ENCODE peak calls at places on chromosomes 11 and 22, in nine cellular contexts. One of them, this sample, is unnamed.

GRCh38 chr11:94132152-94132558 is 3.5 kb downstream of the PANX1 start:
- DNase-seq in dorsolateral prefrontal cortex: no peak
- DNase-seq in neural progenitor cell: no peak
- DNase-seq in esophagus squamous epithelium: no peak
- DNase-seq in upper lobe of right lung: no peak
- DNase-seq in brain microvascular endothelial cell: peak; percentile 83
- DNase-seq in stomach: no peak
- DNase-seq in A549: no peak
- DNase-seq in IMR-90: peak; percentile 94
- DNase-seq in this sample: peak; percentile 85

GRCh38 chr22:50688448-50688847 is 15.8 kb downstream of the SHANK3 start:
- DNase-seq in dorsolateral prefrontal cortex: no peak
- DNase-seq in neural progenitor cell: no peak
- DNase-seq in esophagus squamous epithelium: no peak
- DNase-seq in upper lobe of right lung: peak; percentile 52
- DNase-seq in brain microvascular endothelial cell: no peak
- DNase-seq in stomach: peak; percentile 16
- DNase-seq in A549: no peak
- DNase-seq in IMR-90: no peak
- DNase-seq in this sample: no peak

GRCh38 chr11:47446833-47447232 is 2.1 kb downstream of the RAPSN start:
- DNase-seq in dorsolateral prefrontal cortex: no peak
- DNase-seq in neural progenitor cell: no peak
- DNase-seq in esophagus squamous epithelium: no peak
- DNase-seq in upper lobe of right lung: no peak
- DNase-seq in brain microvascular endothelial cell: no peak
- DNase-seq in stomach: no peak
- DNase-seq in A549: no peak
- DNase-seq in IMR-90: no peak
- DNase-seq in this sample: no peak

GRCh38 chr11:299951-300735 is 817 bp upstream of the IFITM5 start:
- DNase-seq in dorsolateral prefrontal cortex: no peak
- DNase-seq in neural progenitor cell: peak; percentile 78
- DNase-seq in esophagus squamous epithelium: no peak
- DNase-seq in upper lobe of right lung: peak; percentile 61
- DNase-seq in brain microvascular endothelial cell: no peak
- DNase-seq in stomach: no peak
- DNase-seq in A549: no peak
- DNase-seq in IMR-90: peak; percentile 28
- DNase-seq in this sample: peak; percentile 68

GRCh38 chr22:44524806-44525205 is 26.8 kb upstream of the RTL6 start:
- DNase-seq in dorsolateral prefrontal cortex: no peak
- DNase-seq in neural progenitor cell: no peak
- DNase-seq in esophagus squamous epithelium: no peak
- DNase-seq in upper lobe of right lung: no peak
- DNase-seq in brain microvascular endothelial cell: no peak
- DNase-seq in stomach: no peak
- DNase-seq in A549: no peak
- DNase-seq in IMR-90: no peak
- DNase-seq in this sample: peak; percentile 25

GRCh38 chr11:33160147-33160546 is 1.1 kb downstream of the CSTF3 start:
- DNase-seq in dorsolateral prefrontal cortex: no peak
- DNase-seq in neural progenitor cell: peak; percentile 16
- DNase-seq in esophagus squamous epithelium: no peak
- DNase-seq in upper lobe of right lung: no peak
- DNase-seq in brain microvascular endothelial cell: peak; percentile 38
- DNase-seq in stomach: no peak
- DNase-seq in A549: no peak
- DNase-seq in IMR-90: peak; percentile 62
- DNase-seq in this sample: peak; percentile 51

GRCh38 chr11:58503361-58503856 is 4.5 kb downstream of the OR5B21 start:
- DNase-seq in dorsolateral prefrontal cortex: no peak
- DNase-seq in neural progenitor cell: no peak
- DNase-seq in esophagus squamous epithelium: no peak
- DNase-seq in upper lobe of right lung: no peak
- DNase-seq in brain microvascular endothelial cell: no peak
- DNase-seq in stomach: no peak
- DNase-seq in A549: no peak
- DNase-seq in IMR-90: peak; percentile 61
- DNase-seq in this sample: no peak

GRCh38 chr11:80155412-80156017 is 714.7 kb upstream of the TENM4 start:
- DNase-seq in dorsolateral prefrontal cortex: no peak
- DNase-seq in neural progenitor cell: peak; percentile 65
- DNase-seq in esophagus squamous epithelium: no peak
- DNase-seq in upper lobe of right lung: no peak
- DNase-seq in brain microvascular endothelial cell: peak; percentile 40
- DNase-seq in stomach: no peak
- DNase-seq in A549: peak; percentile 1
- DNase-seq in IMR-90: peak; percentile 37
- DNase-seq in this sample: peak; percentile 40

GRCh38 chr11:76810151-76810853 is 27.1 kb downstream of the TSKU start:
- DNase-seq in dorsolateral prefrontal cortex: no peak
- DNase-seq in neural progenitor cell: no peak
- DNase-seq in esophagus squamous epithelium: no peak
- DNase-seq in upper lobe of right lung: no peak
- DNase-seq in brain microvascular endothelial cell: peak; percentile 51
- DNase-seq in stomach: no peak
- DNase-seq in A549: no peak
- DNase-seq in IMR-90: no peak
- DNase-seq in this sample: peak; percentile 61

GRCh38 chr11:17015639-17016125 is 1.5 kb upstream of the PLEKHA7 start:
- DNase-seq in dorsolateral prefrontal cortex: no peak
- DNase-seq in neural progenitor cell: no peak
- DNase-seq in esophagus squamous epithelium: no peak
- DNase-seq in upper lobe of right lung: no peak
- DNase-seq in brain microvascular endothelial cell: no peak
- DNase-seq in stomach: no peak
- DNase-seq in A549: no peak
- DNase-seq in IMR-90: peak; percentile 10
- DNase-seq in this sample: no peak

GRCh38 chr11:115765803-115766239 is 261.6 kb upstream of the CADM1 start:
- DNase-seq in dorsolateral prefrontal cortex: no peak
- DNase-seq in neural progenitor cell: no peak
- DNase-seq in esophagus squamous epithelium: no peak
- DNase-seq in upper lobe of right lung: no peak
- DNase-seq in brain microvascular endothelial cell: no peak
- DNase-seq in stomach: no peak
- DNase-seq in A549: no peak
- DNase-seq in IMR-90: peak; percentile 81
- DNase-seq in this sample: no peak

GRCh38 chr11:126317681-126318641 is 14.1 kb downstream of the DCPS start:
- DNase-seq in dorsolateral prefrontal cortex: peak; percentile 49
- DNase-seq in neural progenitor cell: no peak
- DNase-seq in esophagus squamous epithelium: no peak
- DNase-seq in upper lobe of right lung: peak; percentile 71
- DNase-seq in brain microvascular endothelial cell: peak; percentile 68
- DNase-seq in stomach: no peak
- DNase-seq in A549: no peak
- DNase-seq in IMR-90: peak; percentile 83
- DNase-seq in this sample: peak; percentile 90

GRCh38 chr11:29161216-29161615 is 855.6 kb downstream of the KCNA4 start:
- DNase-seq in dorsolateral prefrontal cortex: no peak
- DNase-seq in neural progenitor cell: no peak
- DNase-seq in esophagus squamous epithelium: no peak
- DNase-seq in upper lobe of right lung: no peak
- DNase-seq in brain microvascular endothelial cell: no peak
- DNase-seq in stomach: no peak
- DNase-seq in A549: no peak
- DNase-seq in IMR-90: peak; percentile 43
- DNase-seq in this sample: peak; percentile 35

GRCh38 chr11:29162490-29162889 is 854.3 kb downstream of the KCNA4 start:
- DNase-seq in dorsolateral prefrontal cortex: no peak
- DNase-seq in neural progenitor cell: no peak
- DNase-seq in esophagus squamous epithelium: no peak
- DNase-seq in upper lobe of right lung: no peak
- DNase-seq in brain microvascular endothelial cell: no peak
- DNase-seq in stomach: no peak
- DNase-seq in A549: no peak
- DNase-seq in IMR-90: no peak
- DNase-seq in this sample: peak; percentile 29

GRCh38 chr11:29159552-29160465 is 857.0 kb downstream of the KCNA4 start:
- DNase-seq in dorsolateral prefrontal cortex: peak; percentile 29
- DNase-seq in neural progenitor cell: peak; percentile 82
- DNase-seq in esophagus squamous epithelium: no peak
- DNase-seq in upper lobe of right lung: no peak
- DNase-seq in brain microvascular endothelial cell: peak; percentile 86
- DNase-seq in stomach: peak; percentile 34
- DNase-seq in A549: peak; percentile 28
- DNase-seq in IMR-90: peak; percentile 90
- DNase-seq in this sample: peak; percentile 87
- TF ChIP-seq CTCF in dorsolateral prefrontal cortex: peak; percentile 28
- TF ChIP-seq CTCF in neural progenitor cell: peak; percentile 75
- TF ChIP-seq CTCF in esophagus squamous epithelium: peak; percentile 45
- TF ChIP-seq CTCF in upper lobe of right lung: peak; percentile 60
- TF ChIP-seq CTCF in brain microvascular endothelial cell: peak; percentile 87
- TF ChIP-seq CTCF in stomach: peak; percentile 37
- TF ChIP-seq CTCF in A549: peak; percentile 46
- TF ChIP-seq CTCF in IMR-90: peak; percentile 85
- TF ChIP-seq CTCF in this sample: peak; percentile 85

GRCh38 chr22:23399367-23400285 is 180.5 kb downstream of the IGLL1 start:
- DNase-seq in dorsolateral prefrontal cortex: no peak
- DNase-seq in neural progenitor cell: no peak
- DNase-seq in esophagus squamous epithelium: no peak
- DNase-seq in upper lobe of right lung: peak; percentile 64
- DNase-seq in brain microvascular endothelial cell: no peak
- DNase-seq in stomach: no peak
- DNase-seq in A549: no peak
- DNase-seq in IMR-90: no peak
- DNase-seq in this sample: no peak
- H3K4me3 ChIP-seq in dorsolateral prefrontal cortex: no peak overlapping the region
- H3K4me3 ChIP-seq in neural progenitor cell: no peak overlapping the region
- H3K4me3 ChIP-seq in esophagus squamous epithelium: no peak overlapping the region
- H3K4me3 ChIP-seq in upper lobe of right lung: no peak overlapping the region
- H3K4me3 ChIP-seq in brain microvascular endothelial cell: no peak overlapping the region
- H3K4me3 ChIP-seq in stomach: no peak overlapping the region
- H3K4me3 ChIP-seq in A549: no peak overlapping the region
- H3K4me3 ChIP-seq in IMR-90: no peak overlapping the region
- H3K4me3 ChIP-seq in this sample: no peak overlapping the region

GRCh38 chr11:70225629-70226582 is 22.8 kb downstream of the FADD start:
- DNase-seq in dorsolateral prefrontal cortex: no peak
- DNase-seq in neural progenitor cell: no peak
- DNase-seq in esophagus squamous epithelium: no peak
- DNase-seq in upper lobe of right lung: no peak
- DNase-seq in brain microvascular endothelial cell: no peak
- DNase-seq in stomach: peak; percentile 77
- DNase-seq in A549: no peak
- DNase-seq in IMR-90: no peak
- DNase-seq in this sample: peak; percentile 47

GRCh38 chr11:70230151-70230839 is 27.2 kb downstream of the FADD start:
- DNase-seq in dorsolateral prefrontal cortex: no peak
- DNase-seq in neural progenitor cell: no peak
- DNase-seq in esophagus squamous epithelium: no peak
- DNase-seq in upper lobe of right lung: no peak
- DNase-seq in brain microvascular endothelial cell: no peak
- DNase-seq in stomach: no peak
- DNase-seq in A549: no peak
- DNase-seq in IMR-90: no peak
- DNase-seq in this sample: peak; percentile 27

GRCh38 chr11:70230840-70231710 is 28.0 kb downstream of the FADD start:
- DNase-seq in dorsolateral prefrontal cortex: no peak
- DNase-seq in neural progenitor cell: no peak
- DNase-seq in esophagus squamous epithelium: no peak
- DNase-seq in upper lobe of right lung: no peak
- DNase-seq in brain microvascular endothelial cell: no peak
- DNase-seq in stomach: no peak
- DNase-seq in A549: no peak
- DNase-seq in IMR-90: no peak
- DNase-seq in this sample: no peak

GRCh38 chr11:70229737-70230136 is 26.6 kb downstream of the FADD start:
- DNase-seq in dorsolateral prefrontal cortex: no peak
- DNase-seq in neural progenitor cell: no peak
- DNase-seq in esophagus squamous epithelium: no peak
- DNase-seq in upper lobe of right lung: no peak
- DNase-seq in brain microvascular endothelial cell: no peak
- DNase-seq in stomach: no peak
- DNase-seq in A549: no peak
- DNase-seq in IMR-90: no peak
- DNase-seq in this sample: no peak

DNA sequence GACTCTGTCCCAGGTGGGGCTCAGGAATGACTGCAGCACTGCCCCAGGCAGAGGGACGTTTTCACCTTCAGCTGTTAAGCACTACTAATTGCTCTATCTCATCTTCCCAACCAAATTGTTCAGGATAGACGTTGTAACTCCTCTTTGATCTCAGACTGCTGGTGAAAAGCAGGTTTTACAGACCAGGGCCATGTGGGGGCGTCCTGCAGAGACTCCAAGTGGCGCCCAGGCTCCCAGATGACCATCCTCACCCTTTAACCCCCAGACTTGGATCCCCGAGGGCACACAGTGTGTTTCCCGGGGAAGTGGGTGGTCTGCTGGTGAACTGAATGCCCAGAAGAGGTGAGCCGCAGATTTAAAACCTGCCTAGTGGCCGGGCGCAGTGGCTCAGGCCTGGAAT is 23.9 kb downstream of the FADD start:
- DNase-seq in dorsolateral prefrontal cortex: no peak
- DNase-seq in neural progenitor cell: peak; percentile 49
- DNase-seq in esophagus squamous epithelium: no peak
- DNase-seq in upper lobe of right lung: no peak
- DNase-seq in brain microvascular endothelial cell: no peak
- DNase-seq in stomach: no peak
- DNase-seq in A549: no peak
- DNase-seq in IMR-90: no peak
- DNase-seq in this sample: no peak
- TF ChIP-seq CTCF in dorsolateral prefrontal cortex: no peak
- TF ChIP-seq CTCF in neural progenitor cell: peak; percentile 50
- TF ChIP-seq CTCF in esophagus squamous epithelium: no peak
- TF ChIP-seq CTCF in upper lobe of right lung: peak; percentile 13
- TF ChIP-seq CTCF in brain microvascular endothelial cell: peak; percentile 18
- TF ChIP-seq CTCF in stomach: no peak
- TF ChIP-seq CTCF in A549: no peak
- TF ChIP-seq CTCF in IMR-90: peak; percentile 23
- TF ChIP-seq CTCF in this sample: no peak

GRCh38 chr11:70076461-70076931 is 1.6 kb upstream of the ANO1 start:
- DNase-seq in dorsolateral prefrontal cortex: peak; percentile 19
- DNase-seq in neural progenitor cell: no peak
- DNase-seq in esophagus squamous epithelium: no peak
- DNase-seq in upper lobe of right lung: peak; percentile 48
- DNase-seq in brain microvascular endothelial cell: no peak
- DNase-seq in stomach: no peak
- DNase-seq in A549: no peak
- DNase-seq in IMR-90: no peak
- DNase-seq in this sample: no peak

GRCh38 chr11:70078796-70079616 is 889 bp downstream of the ANO1 start:
- DNase-seq in dorsolateral prefrontal cortex: no peak
- DNase-seq in neural progenitor cell: peak; percentile 36
- DNase-seq in esophagus squamous epithelium: no peak
- DNase-seq in upper lobe of right lung: no peak
- DNase-seq in brain microvascular endothelial cell: no peak
- DNase-seq in stomach: no peak
- DNase-seq in A549: no peak
- DNase-seq in IMR-90: no peak
- DNase-seq in this sample: no peak

GRCh38 chr11:70078095-70078795 is at the start of gene ANO1:
- DNase-seq in dorsolateral prefrontal cortex: peak; percentile 19
- DNase-seq in neural progenitor cell: peak; percentile 58
- DNase-seq in esophagus squamous epithelium: no peak
- DNase-seq in upper lobe of right lung: peak; percentile 56
- DNase-seq in brain microvascular endothelial cell: no peak
- DNase-seq in stomach: peak; percentile 52
- DNase-seq in A549: no peak
- DNase-seq in IMR-90: peak; percentile 19
- DNase-seq in this sample: no peak

GRCh38 chr11:70075836-70076235 is 2.3 kb upstream of the ANO1 start:
- DNase-seq in dorsolateral prefrontal cortex: no peak
- DNase-seq in neural progenitor cell: no peak
- DNase-seq in esophagus squamous epithelium: no peak
- DNase-seq in upper lobe of right lung: no peak
- DNase-seq in brain microvascular endothelial cell: no peak
- DNase-seq in stomach: no peak
- DNase-seq in A549: no peak
- DNase-seq in IMR-90: no peak
- DNase-seq in this sample: no peak

GRCh38 chr11:70077411-70078094 is 564 bp upstream of the ANO1 start:
- DNase-seq in dorsolateral prefrontal cortex: peak; percentile 25
- DNase-seq in neural progenitor cell: no peak
- DNase-seq in esophagus squamous epithelium: no peak
- DNase-seq in upper lobe of right lung: peak; percentile 60
- DNase-seq in brain microvascular endothelial cell: no peak
- DNase-seq in stomach: no peak
- DNase-seq in A549: no peak
- DNase-seq in IMR-90: no peak
- DNase-seq in this sample: no peak
- H3K4me3 ChIP-seq in dorsolateral prefrontal cortex: no peak overlapping the region
- H3K4me3 ChIP-seq in neural progenitor cell: peak overlapping the region; percentile 20
- H3K4me3 ChIP-seq in esophagus squamous epithelium: peak overlapping the region; percentile 44
- H3K4me3 ChIP-seq in upper lobe of right lung: no peak overlapping the region
- H3K4me3 ChIP-seq in brain microvascular endothelial cell: no peak overlapping the region
- H3K4me3 ChIP-seq in stomach: peak overlapping the region; percentile 37
- H3K4me3 ChIP-seq in A549: peak overlapping the region; percentile 38
- H3K4me3 ChIP-seq in IMR-90: peak overlapping the region; percentile 48
- H3K4me3 ChIP-seq in this sample: no peak overlapping the region

This sample was measured in fibroblast of the aortic adventitia.